ENCODE peak calls at places on chromosomes 1 and 21, in ten cellular contexts. One of them, this sample, is unnamed.

GRCh38 chr1:225597926-225598575 is 54.9 kb downstream of the ENAH start:
- DNase-seq in IMR-90: peak
- DNase-seq in NCI-H1092: no peak
- DNase-seq in ACHN: peak
- DNase-seq in HuH-7: no peak
- DNase-seq in GM12891: no peak
- DNase-seq in amniotic stem cell: no peak
- DNase-seq in OCI-LY7: no peak
- DNase-seq in stimulated activated CD4-positive, alpha-beta T cell treated with anti-CD3 and anti-CD28 coated beads, TNF-alpha, amount 100 ng/mL, for 48 hours: no peak
- DNase-seq in stimulated activated CD8-positive, alpha-beta memory T cell treated with anti-CD3 and anti-CD28 coated beads, Interleukin-15, amount 100 ng/mL, for 1 hour: no peak
- DNase-seq in this sample: no peak

GRCh38 chr21:39663742-39664492 is 51.2 kb downstream of the B3GALT5 start:
- DNase-seq in stimulated activated CD4-positive, alpha-beta T cell treated with anti-CD3 and anti-CD28 coated beads, TNF-alpha, amount 100 ng/mL, for 48 hours: no peak
- DNase-seq in ACHN: no peak
- DNase-seq in HuH-7: no peak
- DNase-seq in GM12891: no peak
- DNase-seq in NCI-H1092: no peak
- DNase-seq in OCI-LY7: no peak
- DNase-seq in amniotic stem cell: no peak
- DNase-seq in stimulated activated CD8-positive, alpha-beta memory T cell treated with anti-CD3 and anti-CD28 coated beads, Interleukin-15, amount 100 ng/mL, for 1 hour: no peak
- DNase-seq in IMR-90: no peak
- DNase-seq in this sample: no peak

GRCh38 chr1:36300526-36300925 is 5.6 kb upstream of the SH3D21 start:
- DNase-seq in HuH-7: no peak
- DNase-seq in IMR-90: peak
- DNase-seq in stimulated activated CD8-positive, alpha-beta memory T cell treated with anti-CD3 and anti-CD28 coated beads, Interleukin-15, amount 100 ng/mL, for 1 hour: no peak
- DNase-seq in NCI-H1092: no peak
- DNase-seq in amniotic stem cell: no peak
- DNase-seq in ACHN: no peak
- DNase-seq in GM12891: no peak
- DNase-seq in OCI-LY7: no peak
- DNase-seq in stimulated activated CD4-positive, alpha-beta T cell treated with anti-CD3 and anti-CD28 coated beads, TNF-alpha, amount 100 ng/mL, for 48 hours: peak
- DNase-seq in this sample: no peak

GRCh38 chr1:239997515-239998311 is 94.0 kb upstream of the FMN2 start:
- DNase-seq in OCI-LY7: no peak
- DNase-seq in ACHN: peak
- DNase-seq in IMR-90: no peak
- DNase-seq in stimulated activated CD4-positive, alpha-beta T cell treated with anti-CD3 and anti-CD28 coated beads, TNF-alpha, amount 100 ng/mL, for 48 hours: no peak
- DNase-seq in GM12891: no peak
- DNase-seq in amniotic stem cell: no peak
- DNase-seq in stimulated activated CD8-positive, alpha-beta memory T cell treated with anti-CD3 and anti-CD28 coated beads, Interleukin-15, amount 100 ng/mL, for 1 hour: no peak
- DNase-seq in HuH-7: no peak
- DNase-seq in NCI-H1092: no peak
- DNase-seq in this sample: no peak

GRCh38 chr1:193519922-193520321 is 333.5 kb upstream of the B3GALT2 start:
- DNase-seq in ACHN: no peak
- DNase-seq in stimulated activated CD8-positive, alpha-beta memory T cell treated with anti-CD3 and anti-CD28 coated beads, Interleukin-15, amount 100 ng/mL, for 1 hour: no peak
- DNase-seq in HuH-7: peak
- DNase-seq in GM12891: no peak
- DNase-seq in IMR-90: no peak
- DNase-seq in NCI-H1092: no peak
- DNase-seq in amniotic stem cell: no peak
- DNase-seq in stimulated activated CD4-positive, alpha-beta T cell treated with anti-CD3 and anti-CD28 coated beads, TNF-alpha, amount 100 ng/mL, for 48 hours: no peak
- DNase-seq in OCI-LY7: no peak
- DNase-seq in this sample: no peak

GRCh38 chr1:204438628-204439027 is 27.0 kb upstream of the PPP1R15B start:
- DNase-seq in GM12891: no peak
- DNase-seq in OCI-LY7: no peak
- DNase-seq in NCI-H1092: no peak
- DNase-seq in amniotic stem cell: peak
- DNase-seq in ACHN: peak
- DNase-seq in IMR-90: peak
- DNase-seq in stimulated activated CD8-positive, alpha-beta memory T cell treated with anti-CD3 and anti-CD28 coated beads, Interleukin-15, amount 100 ng/mL, for 1 hour: no peak
- DNase-seq in HuH-7: no peak
- DNase-seq in stimulated activated CD4-positive, alpha-beta T cell treated with anti-CD3 and anti-CD28 coated beads, TNF-alpha, amount 100 ng/mL, for 48 hours: no peak
- DNase-seq in this sample: no peak

GRCh38 chr1:114009042-114009392 is 29.7 kb downstream of the OLFML3 start:
- DNase-seq in stimulated activated CD4-positive, alpha-beta T cell treated with anti-CD3 and anti-CD28 coated beads, TNF-alpha, amount 100 ng/mL, for 48 hours: no peak
- DNase-seq in ACHN: no peak
- DNase-seq in HuH-7: no peak
- DNase-seq in amniotic stem cell: no peak
- DNase-seq in NCI-H1092: no peak
- DNase-seq in stimulated activated CD8-positive, alpha-beta memory T cell treated with anti-CD3 and anti-CD28 coated beads, Interleukin-15, amount 100 ng/mL, for 1 hour: no peak
- DNase-seq in GM12891: no peak
- DNase-seq in IMR-90: no peak
- DNase-seq in OCI-LY7: no peak
- DNase-seq in this sample: no peak

GRCh38 chr1:154619181-154619948 is 11.4 kb upstream of the ADAR start:
- DNase-seq in ACHN: no peak
- DNase-seq in stimulated activated CD4-positive, alpha-beta T cell treated with anti-CD3 and anti-CD28 coated beads, TNF-alpha, amount 100 ng/mL, for 48 hours: no peak
- DNase-seq in NCI-H1092: no peak
- DNase-seq in amniotic stem cell: no peak
- DNase-seq in OCI-LY7: no peak
- DNase-seq in GM12891: no peak
- DNase-seq in stimulated activated CD8-positive, alpha-beta memory T cell treated with anti-CD3 and anti-CD28 coated beads, Interleukin-15, amount 100 ng/mL, for 1 hour: no peak
- DNase-seq in IMR-90: no peak
- DNase-seq in HuH-7: no peak
- DNase-seq in this sample: no peak

GRCh38 chr1:7558921-7559869 is 211.9 kb upstream of the VAMP3 start:
- DNase-seq in HuH-7: no peak
- DNase-seq in stimulated activated CD8-positive, alpha-beta memory T cell treated with anti-CD3 and anti-CD28 coated beads, Interleukin-15, amount 100 ng/mL, for 1 hour: no peak
- DNase-seq in ACHN: no peak
- DNase-seq in stimulated activated CD4-positive, alpha-beta T cell treated with anti-CD3 and anti-CD28 coated beads, TNF-alpha, amount 100 ng/mL, for 48 hours: no peak
- DNase-seq in amniotic stem cell: no peak
- DNase-seq in NCI-H1092: no peak
- DNase-seq in IMR-90: no peak
- DNase-seq in GM12891: no peak
- DNase-seq in OCI-LY7: no peak
- DNase-seq in this sample: no peak

GRCh38 chr21:45310446-45310845 is 22.8 kb upstream of the POFUT2 start:
- DNase-seq in amniotic stem cell: no peak
- DNase-seq in IMR-90: no peak
- DNase-seq in ACHN: no peak
- DNase-seq in stimulated activated CD4-positive, alpha-beta T cell treated with anti-CD3 and anti-CD28 coated beads, TNF-alpha, amount 100 ng/mL, for 48 hours: no peak
- DNase-seq in OCI-LY7: no peak
- DNase-seq in stimulated activated CD8-positive, alpha-beta memory T cell treated with anti-CD3 and anti-CD28 coated beads, Interleukin-15, amount 100 ng/mL, for 1 hour: no peak
- DNase-seq in GM12891: no peak
- DNase-seq in HuH-7: no peak
- DNase-seq in NCI-H1092: no peak
- DNase-seq in this sample: no peak